ENCODE peak calls at places on chromosomes 2 and 18, in seven cellular contexts. G is ovary, C is mesenchymal stem cell, O is cardiac muscle cell, D is PC-9, V is tibial artery, N is lower lobe of right lung. T is an unnamed sample. For H3K36me3, the result is how much of the 10 kb centered on the place peaks cover.

GRCh38 chr2:163345795-163346573 is 389.8 kb downstream of the FIGN start:
- DNase-seq in N (no peak), G (no peak), C (peak), O (peak), D (peak), V (no peak), T (no peak)

GRCh38 chr18:35005963-35006577 is 35.1 kb upstream of the MAPRE2 start:
- DNase-seq in G (no peak), C (peak), N (no peak), O (peak), V (no peak), D (peak), T (no peak)

GRCh38 chr2:226048625-226049024 is 649.1 kb downstream of the NYAP2 start:
- DNase-seq in V (no peak), O (peak), C (peak), N (no peak), D (peak), G (no peak), T (no peak)

GRCh38 chr2:23696163-23697045 is 230.5 kb downstream of the ATAD2B start:
- DNase-seq in C (no peak), N (no peak), O (no peak), D (no peak), G (no peak), V (peak), T (no peak)

GRCh38 chr2:235468978-235469694 is 24.7 kb upstream of the AGAP1 start:
- DNase-seq in G (no peak), C (peak), V (peak), D (peak), N (no peak), O (peak), T (peak)

GRCh38 chr2:226115102-226115831 is 684.4 kb downstream of the IRS1 start:
- DNase-seq in G (no peak), V (no peak), D (peak), N (no peak), O (peak), C (peak), T (no peak)

GRCh38 chr2:30984141-30984540 is 154.1 kb downstream of the GALNT14 start:
- DNase-seq in C (no peak), D (no peak), N (no peak), O (no peak), V (no peak), G (no peak), T (no peak)

GRCh38 chr2:174007010-174007409 is 41.8 kb upstream of the SP3 start:
- DNase-seq in N (no peak), C (peak), D (no peak), O (no peak), V (no peak), G (no peak), T (no peak)

GRCh38 chr2:234806818-234807217 is 145.0 kb upstream of the SH3BP4 start:
- DNase-seq in N (no peak), V (no peak), D (no peak), O (no peak), C (no peak), G (no peak), T (no peak)

DNA sequence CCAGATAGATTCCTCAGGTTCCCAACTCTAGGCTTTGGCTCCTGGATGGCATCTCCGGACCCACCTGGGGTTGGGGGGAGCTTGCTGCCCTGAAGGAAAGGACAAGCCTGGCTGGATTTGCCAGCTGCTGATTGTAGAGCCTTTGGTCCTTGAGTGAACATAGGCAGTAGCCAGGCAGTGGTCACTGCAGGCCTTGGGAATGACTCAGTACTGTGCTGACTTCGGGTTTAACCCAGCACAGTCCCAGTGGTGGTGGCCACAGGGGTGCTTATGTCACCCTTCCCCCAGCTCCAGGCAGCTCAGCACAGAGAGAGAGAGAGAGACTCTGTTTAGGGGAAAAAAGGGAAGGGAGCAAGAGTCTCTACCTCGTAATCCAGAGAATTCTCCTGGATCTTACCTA is 27.7 kb upstream of the ACTR2 start:
- DNase-seq in O (no peak), N (no peak), C (peak), D (no peak), G (no peak), V (no peak), T (no peak)
- H3K4me3 ChIP-seq in O (no peak), N (no peak), C (peak), D (no peak), G (no peak), V (no peak), T (no peak)

GRCh38 chr2:182320106-182320505 is 106.7 kb downstream of the PDE1A start:
- DNase-seq in V (no peak), D (no peak), C (no peak), O (no peak), N (no peak), G (no peak), T (no peak)

GRCh38 chr2:182319556-182319955 is 107.3 kb downstream of the PDE1A start:
- DNase-seq in G (no peak), C (no peak), D (no peak), V (no peak), O (no peak), N (no peak), T (no peak)

GRCh38 chr2:182318466-182319309 is 108.1 kb downstream of the PDE1A start:
- DNase-seq in C (peak), D (no peak), G (no peak), O (peak), N (no peak), V (no peak), T (no peak)

GRCh38 chr2:182324665-182325064 is 102.2 kb downstream of the PDE1A start:
- DNase-seq in C (peak), V (no peak), D (no peak), O (peak), N (no peak), G (no peak), T (no peak)

GRCh38 chr2:182321096-182321495 is 105.7 kb downstream of the PDE1A start:
- DNase-seq in V (no peak), D (no peak), C (no peak), O (no peak), G (no peak), N (no peak), T (no peak)
- H3K36me3 ChIP-seq in V (under half), D (under half), C (under half), O (under half), G (under half), N (under half), T (under half)

GRCh38 chr2:97952357-97952756 is 43.4 kb downstream of the TMEM131 start:
- DNase-seq in D (no peak), G (no peak), V (no peak), O (no peak), C (no peak), N (no peak), T (no peak)
- H3K27ac ChIP-seq in D (no peak), G (no peak), V (no peak), O (no peak), C (no peak), N (no peak), T (no peak)

DNA sequence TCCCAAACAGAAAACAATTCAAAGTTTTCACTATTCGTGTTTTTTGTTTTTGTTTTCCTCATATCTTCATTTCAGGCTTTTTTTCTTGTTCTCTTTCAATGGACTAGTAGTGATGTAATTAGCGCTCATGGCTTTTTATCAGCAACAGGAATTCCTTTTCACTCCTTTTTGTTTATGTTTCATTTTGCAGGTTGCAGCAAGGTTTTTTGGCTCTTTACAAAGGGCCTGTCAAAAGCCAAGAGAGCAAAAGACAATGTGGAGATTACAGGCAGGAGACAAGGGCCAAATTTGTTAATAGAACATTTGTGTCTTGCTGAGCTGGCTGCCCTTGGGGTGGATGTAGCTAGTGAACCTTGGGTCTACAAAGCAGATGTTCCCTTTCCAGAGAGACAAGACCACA is 467.4 kb upstream of the CDH20 start:
- DNase-seq in V (no peak), D (no peak), G (no peak), C (no peak), O (no peak), N (no peak), T (no peak)
- H3K4me3 ChIP-seq in V (no peak), D (no peak), G (no peak), C (no peak), O (no peak), N (no peak), T (no peak)

DNA sequence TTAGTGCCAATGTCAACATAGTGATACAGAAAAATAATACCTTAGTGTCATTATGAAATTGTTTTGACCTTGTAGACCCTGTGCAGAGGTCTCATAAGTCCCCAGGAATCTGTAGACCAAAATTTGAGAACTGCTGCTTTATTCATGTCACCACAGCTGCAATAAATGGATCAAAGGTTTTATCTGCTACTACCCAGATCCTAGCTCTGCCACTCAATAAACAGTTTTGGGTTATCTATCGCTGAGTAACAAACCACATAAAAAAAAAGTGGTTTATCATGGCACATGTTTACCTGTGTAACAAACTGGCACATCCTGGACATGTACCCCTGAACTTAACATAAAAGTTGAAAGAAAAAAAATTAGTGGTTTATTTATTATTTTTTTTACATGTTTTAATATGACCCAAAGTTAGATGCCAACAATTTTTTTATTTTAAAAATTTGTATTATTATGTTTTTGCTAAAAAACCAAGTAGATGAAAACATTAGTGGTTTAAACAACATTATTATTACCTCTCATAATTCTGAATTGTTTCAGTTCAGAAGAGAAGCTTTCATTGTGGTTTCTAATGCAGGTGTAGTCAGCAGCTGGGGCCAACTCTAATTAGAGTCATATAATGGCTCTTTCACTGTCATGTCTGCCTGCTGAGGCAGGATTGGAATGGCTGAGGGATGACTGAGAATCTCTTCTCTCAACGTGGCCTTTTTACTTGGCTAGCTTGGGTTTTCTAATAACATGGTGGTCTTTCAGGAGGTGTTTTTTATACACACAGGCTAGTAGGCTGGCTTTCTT is 103.3 kb upstream of the SLC38A11 start:
- DNase-seq in O (no peak), V (no peak), D (no peak), C (no peak), G (no peak), N (no peak), T (no peak)
- H3K36me3 ChIP-seq in O (under half), V (under half), D (under half), C (under half), G (under half), N (under half), T (under half)

DNA sequence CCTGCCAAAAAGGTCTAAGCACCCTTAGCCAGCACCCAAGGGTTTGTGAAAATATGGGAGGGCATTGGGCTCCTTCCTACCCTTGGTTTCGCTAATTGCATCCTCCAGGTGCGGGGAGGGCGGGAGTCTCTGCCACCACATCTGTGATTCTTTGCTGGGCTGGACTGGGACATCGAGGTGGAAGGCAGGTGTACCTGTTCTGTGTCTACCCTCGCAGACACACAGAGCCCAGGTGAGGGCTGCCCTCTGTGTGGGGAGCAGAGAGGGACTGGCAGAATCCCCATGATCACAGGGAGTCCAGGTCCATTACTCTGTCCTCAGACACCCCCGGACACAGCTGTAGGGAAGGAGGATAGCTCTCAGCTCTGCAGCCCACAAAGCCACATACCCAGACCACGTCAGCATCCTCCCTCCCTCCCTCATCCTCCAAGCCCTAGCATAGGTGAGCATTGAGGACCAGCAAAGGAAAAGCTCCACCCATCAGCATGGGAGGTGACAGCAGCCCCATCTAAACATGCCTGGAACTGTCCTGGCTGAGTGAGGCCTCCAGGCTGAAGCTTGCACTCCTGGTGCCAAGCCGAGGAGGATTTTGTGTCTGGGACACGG is 49.8 kb downstream of the PLB1 start:
- DNase-seq in V (no peak), G (no peak), D (no peak), O (no peak), C (no peak), N (no peak), T (no peak)
- H3K27ac ChIP-seq in V (no peak), G (no peak), D (peak), O (no peak), C (no peak), N (no peak), T (no peak)

GRCh38 chr2:231049286-231050017 is 7.2 kb upstream of the PSMD1 start:
- DNase-seq in C (no peak), N (no peak), D (no peak), O (no peak), V (no peak), G (no peak), T (no peak)
- H3K4me3 ChIP-seq in C (no peak), N (no peak), D (no peak), O (no peak), V (no peak), G (no peak), T (no peak)

DNA sequence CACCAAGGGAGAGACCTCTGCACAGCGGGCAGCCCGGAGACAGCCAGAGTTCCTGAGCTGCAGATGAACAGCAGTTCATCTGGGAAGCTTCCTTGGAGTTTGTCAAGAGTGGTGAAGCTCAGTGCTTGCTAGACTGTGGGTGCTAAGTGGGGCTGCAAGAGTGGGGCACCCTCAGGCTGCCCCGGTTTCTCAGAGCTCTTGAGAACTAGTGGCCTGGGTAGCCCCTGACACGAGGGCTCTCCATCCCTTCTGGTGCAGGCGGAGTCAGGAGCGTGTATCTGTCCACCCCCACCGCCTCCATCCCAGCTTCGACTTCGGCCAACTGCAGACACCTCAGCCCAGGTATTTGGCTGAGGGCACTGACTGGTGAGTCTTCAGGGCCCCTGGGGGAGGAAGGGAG is 222.0 kb downstream of the LOXHD1 start:
- DNase-seq in C (no peak), G (no peak), D (no peak), V (no peak), N (no peak), O (no peak), T (no peak)
- H3K36me3 ChIP-seq in C (under half), G (under half), D (under half), V (under half), N (under half), O (under half), T (under half)

T was measured in uterus.